ENCODE peak calls at places on chromosomes 6 and 20, in eight cellular contexts. One of them, this sample, is unnamed.
A peak's percentile ranks its signal among the peaks of the same experiment; 100 is the strongest.

GRCh38 chr20:39825950-39826349 is 863.1 kb downstream of the MAFB start:
- DNase-seq in transverse colon: no peak
- DNase-seq in brain microvascular endothelial cell: peak; percentile 59
- DNase-seq in lower lobe of right lung: no peak
- DNase-seq in MM.1S: no peak
- DNase-seq in tibial nerve: no peak
- DNase-seq in CD8-positive, alpha-beta T cell: no peak
- DNase-seq in tibial artery: no peak
- DNase-seq in this sample: no peak

GRCh38 chr6:134352786-134353480 is 35.0 kb upstream of the SGK1 start:
- DNase-seq in transverse colon: no peak
- DNase-seq in brain microvascular endothelial cell: peak; percentile 86
- DNase-seq in lower lobe of right lung: no peak
- DNase-seq in MM.1S: no peak
- DNase-seq in tibial nerve: no peak
- DNase-seq in CD8-positive, alpha-beta T cell: no peak
- DNase-seq in tibial artery: no peak
- DNase-seq in this sample: no peak

GRCh38 chr20:6994452-6994851 is 227.0 kb downstream of the BMP2 start:
- DNase-seq in transverse colon: no peak
- DNase-seq in brain microvascular endothelial cell: peak; percentile 45
- DNase-seq in lower lobe of right lung: no peak
- DNase-seq in MM.1S: no peak
- DNase-seq in tibial nerve: no peak
- DNase-seq in CD8-positive, alpha-beta T cell: no peak
- DNase-seq in tibial artery: no peak
- DNase-seq in this sample: no peak

GRCh38 chr6:46989384-46989783 is 52.7 kb downstream of the ADGRF1 start:
- DNase-seq in transverse colon: peak; percentile 17
- DNase-seq in brain microvascular endothelial cell: no peak
- DNase-seq in lower lobe of right lung: no peak
- DNase-seq in MM.1S: no peak
- DNase-seq in tibial nerve: no peak
- DNase-seq in CD8-positive, alpha-beta T cell: no peak
- DNase-seq in tibial artery: peak; percentile 25
- DNase-seq in this sample: no peak

GRCh38 chr6:28643017-28643740 is 117.5 kb downstream of the GPX5 start:
- DNase-seq in transverse colon: no peak
- DNase-seq in brain microvascular endothelial cell: peak; percentile 81
- DNase-seq in lower lobe of right lung: no peak
- DNase-seq in MM.1S: peak; percentile 35
- DNase-seq in tibial nerve: no peak
- DNase-seq in CD8-positive, alpha-beta T cell: no peak
- DNase-seq in tibial artery: no peak
- DNase-seq in this sample: no peak

GRCh38 chr6:53786832-53787231 is 8.0 kb upstream of the LRRC1 start:
- DNase-seq in transverse colon: no peak
- DNase-seq in brain microvascular endothelial cell: no peak
- DNase-seq in lower lobe of right lung: no peak
- DNase-seq in MM.1S: no peak
- DNase-seq in tibial nerve: no peak
- DNase-seq in CD8-positive, alpha-beta T cell: no peak
- DNase-seq in tibial artery: no peak
- DNase-seq in this sample: no peak

GRCh38 chr6:111674413-111674812 is 68.7 kb upstream of the TRAF3IP2 start:
- DNase-seq in transverse colon: no peak
- DNase-seq in brain microvascular endothelial cell: no peak
- DNase-seq in lower lobe of right lung: no peak
- DNase-seq in MM.1S: no peak
- DNase-seq in tibial nerve: no peak
- DNase-seq in CD8-positive, alpha-beta T cell: no peak
- DNase-seq in tibial artery: no peak
- DNase-seq in this sample: no peak

GRCh38 chr6:23531666-23532065 is 594.3 kb upstream of the NRSN1 start:
- DNase-seq in transverse colon: no peak
- DNase-seq in brain microvascular endothelial cell: no peak
- DNase-seq in lower lobe of right lung: no peak
- DNase-seq in MM.1S: no peak
- DNase-seq in tibial nerve: no peak
- DNase-seq in CD8-positive, alpha-beta T cell: no peak
- DNase-seq in tibial artery: no peak
- DNase-seq in this sample: no peak

GRCh38 chr20:60249436-60249835 is 291.2 kb downstream of the CDH26 start:
- DNase-seq in transverse colon: no peak
- DNase-seq in brain microvascular endothelial cell: peak; percentile 97
- DNase-seq in lower lobe of right lung: no peak
- DNase-seq in MM.1S: no peak
- DNase-seq in tibial nerve: no peak
- DNase-seq in CD8-positive, alpha-beta T cell: no peak
- DNase-seq in tibial artery: no peak
- DNase-seq in this sample: no peak

DNA sequence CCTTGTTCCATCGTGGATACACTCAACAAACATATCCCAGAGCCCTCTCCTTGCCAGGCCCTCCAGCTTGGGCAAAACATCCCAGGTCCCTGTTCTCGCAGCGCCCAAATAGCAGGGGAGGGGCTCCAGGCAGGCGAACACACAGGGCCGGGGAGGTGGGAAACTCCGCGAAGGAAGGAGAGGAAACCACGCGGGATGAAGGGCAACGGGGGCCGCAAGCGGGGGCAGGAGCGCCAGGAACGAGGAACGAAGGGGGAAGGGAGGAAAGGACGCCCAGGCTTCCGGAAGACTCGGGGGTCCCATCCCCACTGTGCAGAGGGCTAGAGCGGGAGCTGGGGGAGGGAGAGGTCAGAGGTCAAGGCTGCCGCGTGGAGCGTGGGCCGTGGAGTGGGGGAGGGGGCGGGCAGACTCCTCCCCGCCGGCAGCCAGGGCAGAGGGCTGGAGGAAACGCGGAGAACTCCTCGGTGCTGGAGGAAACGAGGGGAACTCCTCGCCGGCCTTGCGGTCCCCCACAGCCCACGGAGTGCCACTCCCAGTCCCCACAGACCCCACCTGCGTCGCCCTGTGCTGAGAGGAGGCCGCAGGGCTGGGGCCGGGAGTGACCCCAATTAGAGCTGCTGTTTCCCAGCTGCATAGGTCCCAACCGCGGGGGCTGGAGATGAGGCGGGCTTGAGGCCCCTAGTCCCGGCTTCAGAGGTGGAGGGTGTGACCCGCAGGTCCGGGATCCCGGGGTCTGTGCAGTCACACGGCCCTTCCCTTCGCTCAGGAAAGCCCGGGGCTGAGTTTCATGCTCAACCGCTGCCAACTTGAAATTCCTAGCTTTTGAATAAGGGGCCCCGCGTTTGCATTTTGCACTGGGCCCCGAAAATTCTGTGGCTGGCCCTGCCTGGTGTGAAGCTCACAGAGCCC is 1.2 kb upstream of the RBM38 start:
- DNase-seq in transverse colon: peak; percentile 48
- DNase-seq in brain microvascular endothelial cell: no peak
- DNase-seq in lower lobe of right lung: peak; percentile 57
- DNase-seq in MM.1S: no peak
- DNase-seq in tibial nerve: no peak
- DNase-seq in CD8-positive, alpha-beta T cell: peak; percentile 64
- DNase-seq in tibial artery: peak; percentile 23
- DNase-seq in this sample: no peak
- H3K4me3 ChIP-seq in transverse colon: no peak overlapping the region
- H3K4me3 ChIP-seq in brain microvascular endothelial cell: peak overlapping the region; percentile 17
- H3K4me3 ChIP-seq in lower lobe of right lung: peak overlapping the region; percentile 49
- H3K4me3 ChIP-seq in MM.1S: peak overlapping the region; percentile 62
- H3K4me3 ChIP-seq in tibial nerve: peak overlapping the region; percentile 51
- H3K4me3 ChIP-seq in CD8-positive, alpha-beta T cell: peak overlapping the region; percentile 54
- H3K4me3 ChIP-seq in tibial artery: peak overlapping the region; percentile 35
- H3K4me3 ChIP-seq in this sample: peak overlapping the region; percentile 25

DNA sequence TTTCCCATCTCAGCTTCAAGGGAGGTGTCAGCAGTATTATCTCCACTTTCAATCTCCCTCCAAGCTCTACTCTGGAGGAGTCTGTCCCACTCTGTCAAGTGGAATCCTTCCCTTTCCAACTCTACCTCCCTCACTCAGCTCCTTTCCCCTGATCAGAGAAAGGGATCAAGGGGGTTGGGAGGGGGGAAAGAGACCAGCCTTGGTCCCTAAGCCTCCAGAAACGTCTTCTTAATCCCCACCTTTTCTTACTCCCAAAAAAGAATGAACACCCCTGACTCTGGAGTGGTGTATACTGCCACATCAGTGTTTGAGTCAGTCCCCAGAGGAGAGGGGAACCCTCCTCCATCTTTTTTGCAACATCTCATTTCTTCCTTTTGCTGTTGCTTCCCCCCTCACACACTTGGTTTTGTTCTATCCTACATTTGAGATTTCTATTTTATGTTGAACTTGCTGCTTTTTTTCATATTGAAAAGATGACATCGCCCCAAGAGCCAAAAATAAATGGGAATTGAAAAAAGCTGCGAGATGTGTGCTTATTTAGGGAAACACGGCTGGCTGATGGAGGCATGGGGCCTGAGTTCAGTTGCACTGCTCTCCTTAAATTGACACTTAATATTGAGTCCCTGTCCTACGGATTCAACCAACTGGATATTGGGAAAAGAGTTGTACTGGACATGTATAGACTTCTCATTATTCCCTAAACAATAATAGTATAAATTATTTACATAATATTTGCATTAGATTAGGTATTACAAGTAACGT is 4.9 kb downstream of the TUBB start:
- DNase-seq in transverse colon: no peak
- DNase-seq in brain microvascular endothelial cell: no peak
- DNase-seq in lower lobe of right lung: no peak
- DNase-seq in MM.1S: no peak
- DNase-seq in tibial nerve: no peak
- DNase-seq in CD8-positive, alpha-beta T cell: no peak
- DNase-seq in tibial artery: no peak
- DNase-seq in this sample: no peak
- H3K36me3 ChIP-seq in transverse colon: peaks cover 41% of the 10 kb centered on the region
- H3K36me3 ChIP-seq in brain microvascular endothelial cell: peaks cover 56% of the 10 kb centered on the region
- H3K36me3 ChIP-seq in lower lobe of right lung: peaks cover 83% of the 10 kb centered on the region
- H3K36me3 ChIP-seq in MM.1S: no peaks in the 10 kb centered on the region
- H3K36me3 ChIP-seq in tibial nerve: peaks cover 24% of the 10 kb centered on the region
- H3K36me3 ChIP-seq in CD8-positive, alpha-beta T cell: peaks cover 36% of the 10 kb centered on the region
- H3K36me3 ChIP-seq in tibial artery: peaks cover 72% of the 10 kb centered on the region
- H3K36me3 ChIP-seq in this sample: peaks cover 77% of the 10 kb centered on the region

GRCh38 chr6:489001-489400 is 97.4 kb downstream of the IRF4 start:
- DNase-seq in transverse colon: no peak
- DNase-seq in brain microvascular endothelial cell: no peak
- DNase-seq in lower lobe of right lung: no peak
- DNase-seq in MM.1S: no peak
- DNase-seq in tibial nerve: no peak
- DNase-seq in CD8-positive, alpha-beta T cell: no peak
- DNase-seq in tibial artery: no peak
- DNase-seq in this sample: no peak

GRCh38 chr6:487956-488355 is 96.4 kb downstream of the IRF4 start:
- DNase-seq in transverse colon: peak; percentile 21
- DNase-seq in brain microvascular endothelial cell: no peak
- DNase-seq in lower lobe of right lung: no peak
- DNase-seq in MM.1S: no peak
- DNase-seq in tibial nerve: no peak
- DNase-seq in CD8-positive, alpha-beta T cell: no peak
- DNase-seq in tibial artery: no peak
- DNase-seq in this sample: no peak

GRCh38 chr6:485655-486054 is 94.1 kb downstream of the IRF4 start:
- DNase-seq in transverse colon: no peak
- DNase-seq in brain microvascular endothelial cell: no peak
- DNase-seq in lower lobe of right lung: no peak
- DNase-seq in MM.1S: no peak
- DNase-seq in tibial nerve: no peak
- DNase-seq in CD8-positive, alpha-beta T cell: no peak
- DNase-seq in tibial artery: no peak
- DNase-seq in this sample: no peak

GRCh38 chr6:484729-485111 is 93.2 kb downstream of the IRF4 start:
- DNase-seq in transverse colon: no peak
- DNase-seq in brain microvascular endothelial cell: no peak
- DNase-seq in lower lobe of right lung: no peak
- DNase-seq in MM.1S: no peak
- DNase-seq in tibial nerve: no peak
- DNase-seq in CD8-positive, alpha-beta T cell: no peak
- DNase-seq in tibial artery: no peak
- DNase-seq in this sample: no peak

GRCh38 chr6:484086-484728 is 92.7 kb downstream of the IRF4 start:
- DNase-seq in transverse colon: no peak
- DNase-seq in brain microvascular endothelial cell: no peak
- DNase-seq in lower lobe of right lung: no peak
- DNase-seq in MM.1S: no peak
- DNase-seq in tibial nerve: no peak
- DNase-seq in CD8-positive, alpha-beta T cell: no peak
- DNase-seq in tibial artery: no peak
- DNase-seq in this sample: no peak
- TF ChIP-seq CTCF in transverse colon: no peak
- TF ChIP-seq CTCF in brain microvascular endothelial cell: no peak
- TF ChIP-seq CTCF in lower lobe of right lung: no peak
- TF ChIP-seq CTCF in MM.1S: no peak
- TF ChIP-seq CTCF in tibial nerve: no peak
- TF ChIP-seq CTCF in CD8-positive, alpha-beta T cell: no peak
- TF ChIP-seq CTCF in tibial artery: no peak
- TF ChIP-seq CTCF in this sample: no peak

GRCh38 chr6:158860279-158860865 is 41.2 kb upstream of the EZR start:
- DNase-seq in transverse colon: no peak
- DNase-seq in brain microvascular endothelial cell: no peak
- DNase-seq in lower lobe of right lung: no peak
- DNase-seq in MM.1S: no peak
- DNase-seq in tibial nerve: no peak
- DNase-seq in CD8-positive, alpha-beta T cell: no peak
- DNase-seq in tibial artery: no peak
- DNase-seq in this sample: no peak
- H3K4me3 ChIP-seq in transverse colon: no peak overlapping the region
- H3K4me3 ChIP-seq in brain microvascular endothelial cell: no peak overlapping the region
- H3K4me3 ChIP-seq in lower lobe of right lung: no peak overlapping the region
- H3K4me3 ChIP-seq in MM.1S: no peak overlapping the region
- H3K4me3 ChIP-seq in tibial nerve: no peak overlapping the region
- H3K4me3 ChIP-seq in CD8-positive, alpha-beta T cell: no peak overlapping the region
- H3K4me3 ChIP-seq in tibial artery: no peak overlapping the region
- H3K4me3 ChIP-seq in this sample: no peak overlapping the region

DNA sequence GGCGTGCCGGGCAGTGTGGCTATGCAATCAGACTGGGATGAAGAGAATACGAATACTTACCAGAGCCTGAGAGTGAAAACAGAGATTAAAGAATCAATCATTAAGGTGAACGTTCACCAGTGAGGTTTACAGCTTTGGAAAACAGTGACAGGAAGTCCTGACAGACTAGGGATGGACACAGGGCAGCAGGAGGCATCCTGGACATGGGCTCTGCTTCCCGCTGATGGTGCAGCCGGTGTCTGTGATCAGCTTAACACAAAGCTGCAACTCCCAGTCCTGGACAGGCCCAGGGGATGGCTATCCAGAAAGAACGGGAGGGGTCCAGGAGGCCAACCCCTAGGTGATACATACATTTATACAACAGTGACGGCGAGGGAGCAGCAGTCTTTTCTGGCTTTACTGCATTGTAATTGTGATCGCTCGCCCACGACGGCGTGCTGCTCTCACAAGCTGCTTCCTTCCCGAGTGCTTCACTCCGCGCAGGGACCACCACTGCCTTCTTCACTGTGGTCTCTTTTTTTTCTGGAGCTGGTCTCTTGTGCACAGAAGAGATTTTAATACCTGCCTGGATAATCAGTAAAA is 20.7 kb downstream of the DIDO1 start:
- DNase-seq in transverse colon: no peak
- DNase-seq in brain microvascular endothelial cell: no peak
- DNase-seq in lower lobe of right lung: peak; percentile 27
- DNase-seq in MM.1S: no peak
- DNase-seq in tibial nerve: no peak
- DNase-seq in CD8-positive, alpha-beta T cell: no peak
- DNase-seq in tibial artery: no peak
- DNase-seq in this sample: no peak
- H3K36me3 ChIP-seq in transverse colon: peaks cover 63% of the 10 kb centered on the region
- H3K36me3 ChIP-seq in brain microvascular endothelial cell: peaks cover 90% of the 10 kb centered on the region
- H3K36me3 ChIP-seq in lower lobe of right lung: peaks cover 99% of the 10 kb centered on the region
- H3K36me3 ChIP-seq in MM.1S: peaks cover 27% of the 10 kb centered on the region
- H3K36me3 ChIP-seq in tibial nerve: peaks cover 44% of the 10 kb centered on the region
- H3K36me3 ChIP-seq in CD8-positive, alpha-beta T cell: peaks cover 90% of the 10 kb centered on the region
- H3K36me3 ChIP-seq in tibial artery: peaks cover 100% of the 10 kb centered on the region
- H3K36me3 ChIP-seq in this sample: peaks cover 89% of the 10 kb centered on the region

GRCh38 chr20:25065625-25066338 is 7.8 kb upstream of the ACSS1 start:
- DNase-seq in transverse colon: peak; percentile 72
- DNase-seq in brain microvascular endothelial cell: peak; percentile 34
- DNase-seq in lower lobe of right lung: no peak
- DNase-seq in MM.1S: peak; percentile 60
- DNase-seq in tibial nerve: peak; percentile 75
- DNase-seq in CD8-positive, alpha-beta T cell: peak; percentile 69
- DNase-seq in tibial artery: peak; percentile 58
- DNase-seq in this sample: no peak
- TF ChIP-seq CTCF in transverse colon: peak; percentile 74
- TF ChIP-seq CTCF in brain microvascular endothelial cell: peak; percentile 83
- TF ChIP-seq CTCF in lower lobe of right lung: peak; percentile 81
- TF ChIP-seq CTCF in MM.1S: peak; percentile 84
- TF ChIP-seq CTCF in tibial nerve: peak; percentile 92
- TF ChIP-seq CTCF in CD8-positive, alpha-beta T cell: peak; percentile 75
- TF ChIP-seq CTCF in tibial artery: peak; percentile 95
- TF ChIP-seq CTCF in this sample: peak; percentile 78